ENCODE peak calls at places on chromosomes 16 and 17, in five cellular contexts. F is GM12878, S is H1, T is K562, D is HepG2. I is an unnamed sample.

GRCh38 chr16:48609453-48610023 is 442 bp downstream of the N4BP1 start:
- DNase-seq in D (no peak), S (peak), T (peak), F (no peak), I (peak)

GRCh38 chr16:78665373-78665772 is 565.9 kb downstream of the WWOX start:
- DNase-seq in T (no peak), D (no peak), S (no peak), F (no peak), I (no peak)

GRCh38 chr16:57610611-57611010 is 17.8 kb upstream of the ADGRG1 start:
- DNase-seq in F (no peak), S (peak), D (no peak), T (no peak), I (no peak)

GRCh38 chr16:79798416-79799053 is 198.0 kb upstream of the MAF start:
- DNase-seq in D (no peak), S (no peak), T (no peak), F (no peak), I (no peak)

GRCh38 chr16:87603684-87604571 is 1.6 kb downstream of the JPH3 start:
- DNase-seq in T (no peak), S (no peak), D (no peak), F (no peak), I (no peak)

GRCh38 chr17:16406742-16407674 is 8.4 kb upstream of the TRPV2 start:
- DNase-seq in S (peak), T (peak), F (peak), D (no peak), I (peak)

GRCh38 chr16:2147981-2148671 is at the start of gene RAB26:
- DNase-seq in D (peak), T (peak), F (no peak), S (peak), I (peak)

GRCh38 chr17:48048321-48049140 is at the start of gene NFE2L1:
- DNase-seq in F (peak), S (no peak), T (peak), D (peak), I (peak)

GRCh38 chr17:43940630-43941029 is 1.6 kb downstream of the PPY start:
- DNase-seq in D (peak), T (peak), S (peak), F (no peak), I (peak)

GRCh38 chr16:2858245-2859025 is 465 bp upstream of the PRSS22 start:
- DNase-seq in D (no peak), S (peak), T (no peak), F (no peak), I (no peak)

GRCh38 chr16:89442588-89442987 is 47.8 kb downstream of the ANKRD11 start:
- DNase-seq in T (no peak), D (no peak), S (no peak), F (no peak), I (no peak)

GRCh38 chr17:82225368-82226029 is 3.3 kb upstream of the SLC16A3 start:
- DNase-seq in F (no peak), D (no peak), S (no peak), T (no peak), I (no peak)

GRCh38 chr17:49901460-49902331 is 53.8 kb upstream of the TAC4 start:
- DNase-seq in S (no peak), D (peak), T (peak), F (no peak), I (no peak)

GRCh38 chr16:57883480-57883879 is 81.2 kb upstream of the KIFC3 start:
- DNase-seq in D (no peak), T (no peak), F (no peak), S (no peak), I (no peak)

GRCh38 chr16:14409563-14409962 is 220.5 kb downstream of the PARN start:
- DNase-seq in T (no peak), D (peak), S (no peak), F (no peak), I (no peak)

GRCh38 chr17:72756256-72756655 is 336.2 kb downstream of the SLC39A11 start:
- DNase-seq in D (no peak), T (no peak), F (no peak), S (no peak), I (no peak)

GRCh38 chr17:80449930-80450576 is 26.4 kb downstream of the NPTX1 start:
- DNase-seq in D (no peak), F (no peak), T (no peak), S (no peak), I (no peak)

GRCh38 chr16:58381661-58382060 is 10.6 kb upstream of the GINS3 start:
- DNase-seq in S (no peak), T (no peak), F (no peak), D (no peak), I (no peak)

GRCh38 chr17:79243603-79243990 is 169.0 kb downstream of the ENGASE start:
- DNase-seq in S (no peak), D (no peak), T (no peak), F (no peak), I (no peak)

GRCh38 chr16:6645758-6646423 is 686.8 kb upstream of the RBFOX1 start:
- DNase-seq in D (no peak), S (no peak), T (no peak), F (no peak), I (no peak)

DNA sequence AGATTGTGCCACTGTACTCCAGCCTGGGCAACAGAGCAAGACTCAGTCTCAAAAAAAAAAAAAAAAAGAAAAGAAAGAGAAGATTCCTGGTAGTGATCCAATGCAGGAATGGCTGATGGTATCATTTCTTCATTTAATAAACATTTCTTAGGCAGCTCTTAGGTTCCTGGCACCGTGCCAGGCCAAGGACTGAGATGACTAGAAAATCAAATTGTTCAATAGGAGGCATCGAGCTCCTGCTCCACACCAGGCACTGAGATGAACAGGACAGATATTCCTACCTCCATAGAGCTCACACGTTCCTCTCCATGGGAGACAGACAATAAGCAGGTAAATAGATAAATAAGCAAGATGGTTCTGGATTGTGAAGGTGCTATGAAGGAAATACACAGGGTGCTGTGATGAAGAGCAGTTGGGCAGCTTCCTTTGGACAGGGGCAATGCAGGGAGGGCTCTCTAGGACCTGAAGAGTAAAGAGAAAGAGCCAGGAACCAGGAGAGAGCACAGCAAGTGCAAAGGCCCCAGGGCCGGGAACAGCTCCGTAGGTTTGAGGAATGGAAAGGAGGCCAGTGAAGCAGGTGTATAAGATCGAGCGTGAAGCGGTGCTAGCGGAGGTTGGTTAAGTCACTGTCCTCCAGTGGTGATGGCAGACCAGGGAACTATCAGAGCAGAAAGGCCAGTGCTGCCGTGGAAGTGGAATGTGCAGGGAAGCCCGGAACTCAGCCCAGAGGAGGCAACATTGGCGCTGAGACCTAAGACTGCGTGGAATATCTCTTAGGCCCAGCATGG is 26.5 kb upstream of the CRHR1 start:
- DNase-seq in F (no peak), T (no peak), S (no peak), D (no peak), I (no peak)
- TF ChIP-seq HDAC2 in F (no peak), T (no peak), S (no peak), D (no peak), I (no peak)

DNA sequence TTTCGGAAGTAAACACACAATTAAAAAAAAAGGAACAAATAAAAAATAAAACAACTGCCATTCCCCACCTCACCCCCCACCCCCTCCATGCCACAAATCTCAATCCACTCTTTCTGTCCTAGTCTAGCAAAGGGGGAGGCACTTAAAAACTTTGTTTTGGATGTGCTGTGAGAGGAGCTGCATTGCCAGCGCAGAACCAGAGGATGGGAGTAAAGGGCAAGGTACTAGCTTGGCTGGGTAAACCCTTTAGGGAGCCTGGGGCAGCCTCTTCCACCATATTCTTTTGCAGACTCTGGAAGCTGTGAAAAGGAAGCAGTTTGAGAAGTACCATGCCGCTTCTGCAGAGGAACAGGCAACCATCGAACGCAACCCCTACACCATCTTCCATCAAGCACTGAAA is 1.4 kb downstream of the MRPS7 start:
- DNase-seq in F (no peak), S (no peak), T (no peak), D (no peak), I (no peak)
- H3K4me2 ChIP-seq in F (no peak), S (peak), T (peak), D (peak), I (peak)

GRCh38 chr16:67470314-67470713 is 10.6 kb downstream of the ATP6V0D1 start:
- DNase-seq in F (no peak), D (no peak), S (no peak), T (no peak), I (no peak)
- TF ChIP-seq HDAC2 in F (no peak), D (no peak), S (no peak), T (no peak), I (no peak)

DNA sequence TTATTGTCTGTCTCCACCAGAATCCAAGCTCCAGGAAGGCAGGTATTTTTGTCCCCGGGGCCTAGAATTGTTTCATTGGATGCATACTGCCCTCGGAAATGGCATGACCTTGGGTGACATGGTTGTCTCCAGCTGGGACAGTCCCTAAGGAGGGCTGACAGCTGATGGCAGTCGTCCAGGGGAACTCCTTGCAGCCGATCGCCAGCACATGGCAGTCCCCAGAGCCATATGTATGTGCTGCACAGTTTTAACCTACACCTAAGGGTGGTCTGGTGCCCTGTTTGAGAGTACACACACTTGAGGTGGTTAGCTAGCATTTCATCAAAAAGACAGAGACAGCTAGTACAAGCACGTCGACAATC is 667 bp upstream of the MFSD6L start:
- DNase-seq in F (no peak), D (no peak), T (no peak), S (no peak), I (no peak)
- H3K4me2 ChIP-seq in F (no peak), D (no peak), T (no peak), S (peak), I (no peak)

I was measured in A549.